ENCODE peak calls at places on chromosomes 12 and 14, in four cellular contexts. One of them, this sample, is unnamed.
A peak's percentile ranks its signal among the peaks of the same experiment; 100 is the strongest.

GRCh38 chr12:14910090-14910915 is 24.6 kb upstream of the MGP start:
- DNase-seq in kidney: no peak
- DNase-seq in A549: no peak
- DNase-seq in AG04450: no peak
- DNase-seq in this sample: no peak

GRCh38 chr14:103312006-103312635 is 21.9 kb upstream of the EIF5 start:
- DNase-seq in kidney: no peak
- DNase-seq in A549: no peak
- DNase-seq in AG04450: no peak
- DNase-seq in this sample: peak; percentile 56

GRCh38 chr14:53567236-53567785 is 389.3 kb downstream of the BMP4 start:
- DNase-seq in kidney: no peak
- DNase-seq in A549: no peak
- DNase-seq in AG04450: no peak
- DNase-seq in this sample: no peak

GRCh38 chr12:27163048-27163715 is 80.8 kb upstream of the C12orf71 start:
- DNase-seq in kidney: no peak
- DNase-seq in A549: no peak
- DNase-seq in AG04450: no peak
- DNase-seq in this sample: no peak

GRCh38 chr12:123749355-123749754 is 12.7 kb upstream of the DNAH10 start:
- DNase-seq in kidney: no peak
- DNase-seq in A549: no peak
- DNase-seq in AG04450: no peak
- DNase-seq in this sample: no peak

GRCh38 chr12:19759229-19759628 is 319.9 kb downstream of the AEBP2 start:
- DNase-seq in kidney: no peak
- DNase-seq in A549: peak; percentile 29
- DNase-seq in AG04450: peak; percentile 34
- DNase-seq in this sample: no peak

GRCh38 chr12:108468149-108468968 is 46.7 kb upstream of the FICD start:
- DNase-seq in kidney: no peak
- DNase-seq in A549: no peak
- DNase-seq in AG04450: no peak
- DNase-seq in this sample: no peak

GRCh38 chr12:6372403-6373003 is 2.9 kb downstream of the SCNN1A start:
- DNase-seq in kidney: peak; percentile 86
- DNase-seq in A549: peak; percentile 94
- DNase-seq in AG04450: no peak
- DNase-seq in this sample: peak; percentile 48

GRCh38 chr12:63838411-63838810 is 6.1 kb upstream of the SRGAP1 start:
- DNase-seq in kidney: no peak
- DNase-seq in A549: no peak
- DNase-seq in AG04450: no peak
- DNase-seq in this sample: no peak

GRCh38 chr12:120468271-120468845 is 1.2 kb downstream of the SRSF9 start:
- DNase-seq in kidney: no peak
- DNase-seq in A549: peak; percentile 55
- DNase-seq in AG04450: no peak
- DNase-seq in this sample: peak; percentile 31

GRCh38 chr14:68779761-68780323 is 13.0 kb downstream of the ZFP36L1 start:
- DNase-seq in kidney: no peak
- DNase-seq in A549: peak; percentile 76
- DNase-seq in AG04450: no peak
- DNase-seq in this sample: peak; percentile 25

GRCh38 chr12:47954058-47954457 is 9.3 kb upstream of the TMEM106C start:
- DNase-seq in kidney: no peak
- DNase-seq in A549: no peak
- DNase-seq in AG04450: no peak
- DNase-seq in this sample: no peak

GRCh38 chr12:108140501-108140900 is 11.4 kb downstream of the WSCD2 start:
- DNase-seq in kidney: no peak
- DNase-seq in A549: no peak
- DNase-seq in AG04450: no peak
- DNase-seq in this sample: no peak

GRCh38 chr14:92613008-92613658 is 99.6 kb downstream of the RIN3 start:
- DNase-seq in kidney: no peak
- DNase-seq in A549: peak; percentile 47
- DNase-seq in AG04450: no peak
- DNase-seq in this sample: no peak

GRCh38 chr14:51653096-51653814 is 1.5 kb downstream of the FRMD6 start:
- DNase-seq in kidney: no peak
- DNase-seq in A549: peak; percentile 58
- DNase-seq in AG04450: no peak
- DNase-seq in this sample: no peak

GRCh38 chr12:47903927-47904646 is 707 bp downstream of the VDR start:
- DNase-seq in kidney: peak; percentile 84
- DNase-seq in A549: peak; percentile 25
- DNase-seq in AG04450: peak; percentile 43
- DNase-seq in this sample: peak; percentile 80

GRCh38 chr14:32009221-32009620 is 67.9 kb upstream of the ARHGAP5 start:
- DNase-seq in kidney: no peak
- DNase-seq in A549: no peak
- DNase-seq in AG04450: no peak
- DNase-seq in this sample: no peak

GRCh38 chr12:52225752-52226151 is 7.3 kb upstream of the KRT7 start:
- DNase-seq in kidney: peak; percentile 7
- DNase-seq in A549: no peak
- DNase-seq in AG04450: no peak
- DNase-seq in this sample: no peak

GRCh38 chr12:131105351-131105735 is 151.6 kb downstream of the ADGRD1 start:
- DNase-seq in kidney: no peak
- DNase-seq in A549: no peak
- DNase-seq in AG04450: no peak
- DNase-seq in this sample: peak; percentile 50

GRCh38 chr12:110816761-110817160 is 30.0 kb upstream of the CCDC63 start:
- DNase-seq in kidney: no peak
- DNase-seq in A549: no peak
- DNase-seq in AG04450: no peak
- DNase-seq in this sample: no peak

GRCh38 chr12:16606201-16606849 is 363 bp upstream of the LMO3 start:
- DNase-seq in kidney: peak; percentile 44
- DNase-seq in A549: no peak
- DNase-seq in AG04450: no peak
- DNase-seq in this sample: peak; percentile 54

GRCh38 chr12:57853864-57854556 is 7.5 kb upstream of the CTDSP2 start:
- DNase-seq in kidney: no peak
- DNase-seq in A549: no peak
- DNase-seq in AG04450: no peak
- DNase-seq in this sample: no peak

GRCh38 chr12:92426346-92426745 is 276.4 kb upstream of the PLEKHG7 start:
- DNase-seq in kidney: no peak
- DNase-seq in A549: no peak
- DNase-seq in AG04450: no peak
- DNase-seq in this sample: no peak

GRCh38 chr12:56805282-56805855 is 42.2 kb downstream of the HSD17B6 start:
- DNase-seq in kidney: no peak
- DNase-seq in A549: no peak
- DNase-seq in AG04450: no peak
- DNase-seq in this sample: no peak

GRCh38 chr14:90788031-90788430 is 28.2 kb downstream of the TTC7B start:
- DNase-seq in kidney: peak; percentile 48
- DNase-seq in A549: no peak
- DNase-seq in AG04450: no peak
- DNase-seq in this sample: no peak

GRCh38 chr14:102517412-102518062 is 8.0 kb upstream of the ANKRD9 start:
- DNase-seq in kidney: peak; percentile 82
- DNase-seq in A549: no peak
- DNase-seq in AG04450: no peak
- DNase-seq in this sample: no peak

GRCh38 chr12:118360785-118361404 is 11.8 kb downstream of the TAOK3 start:
- DNase-seq in kidney: no peak
- DNase-seq in A549: peak; percentile 26
- DNase-seq in AG04450: no peak
- DNase-seq in this sample: no peak

GRCh38 chr12:131452444-131452860 is 258.4 kb upstream of the SFSWAP start:
- DNase-seq in kidney: no peak
- DNase-seq in A549: peak; percentile 59
- DNase-seq in AG04450: no peak
- DNase-seq in this sample: no peak

GRCh38 chr12:49059385-49060232 is 985 bp downstream of the KMT2D start:
- DNase-seq in kidney: no peak
- DNase-seq in A549: peak; percentile 34
- DNase-seq in AG04450: no peak
- DNase-seq in this sample: no peak

GRCh38 chr12:77751939-77752338 is 78.8 kb upstream of the NAV3 start:
- DNase-seq in kidney: no peak
- DNase-seq in A549: no peak
- DNase-seq in AG04450: no peak
- DNase-seq in this sample: no peak

GRCh38 chr12:57750561-57751431 is 1.3 kb downstream of the CDK4 start:
- DNase-seq in kidney: peak; percentile 61
- DNase-seq in A549: no peak
- DNase-seq in AG04450: no peak
- DNase-seq in this sample: no peak

GRCh38 chr14:102772781-102773570 is 4.3 kb upstream of the TRAF3 start:
- DNase-seq in kidney: peak; percentile 50
- DNase-seq in A549: peak; percentile 51
- DNase-seq in AG04450: no peak
- DNase-seq in this sample: no peak

GRCh38 chr12:80838024-80838658 is 99.6 kb downstream of the LIN7A start:
- DNase-seq in kidney: no peak
- DNase-seq in A549: no peak
- DNase-seq in AG04450: no peak
- DNase-seq in this sample: no peak

GRCh38 chr14:59507063-59507751 is 22.9 kb downstream of the JKAMP start:
- DNase-seq in kidney: no peak
- DNase-seq in A549: peak; percentile 63
- DNase-seq in AG04450: peak; percentile 26
- DNase-seq in this sample: peak; percentile 76
- TF ChIP-seq CTCF in kidney: peak; percentile 70
- TF ChIP-seq CTCF in A549: peak; percentile 57
- TF ChIP-seq CTCF in AG04450: peak; percentile 99
- TF ChIP-seq CTCF in this sample: peak; percentile 89

GRCh38 chr12:104942075-104942474 is 16.0 kb downstream of the SLC41A2 start:
- DNase-seq in kidney: no peak
- DNase-seq in A549: no peak
- DNase-seq in AG04450: no peak
- DNase-seq in this sample: no peak
- H3K27ac ChIP-seq in kidney: no peak overlapping the region
- H3K27ac ChIP-seq in A549: no peak overlapping the region
- H3K27ac ChIP-seq in AG04450: no peak overlapping the region
- H3K27ac ChIP-seq in this sample: no peak overlapping the region

GRCh38 chr14:67623114-67623513 is 3.4 kb downstream of the ARG2 start:
- DNase-seq in kidney: no peak
- DNase-seq in A549: no peak
- DNase-seq in AG04450: no peak
- DNase-seq in this sample: no peak

GRCh38 chr14:67620217-67620789 is 583 bp downstream of the ARG2 start:
- DNase-seq in kidney: peak; percentile 74
- DNase-seq in A549: no peak
- DNase-seq in AG04450: no peak
- DNase-seq in this sample: no peak

GRCh38 chr14:67618617-67619063 is 1.1 kb upstream of the ARG2 start:
- DNase-seq in kidney: no peak
- DNase-seq in A549: peak; percentile 76
- DNase-seq in AG04450: peak; percentile 43
- DNase-seq in this sample: no peak

GRCh38 chr14:67622675-67623074 is 3.0 kb downstream of the ARG2 start:
- DNase-seq in kidney: no peak
- DNase-seq in A549: peak; percentile 36
- DNase-seq in AG04450: no peak
- DNase-seq in this sample: peak; percentile 69

GRCh38 chr14:67619446-67620216 is at the start of gene ARG2:
- DNase-seq in kidney: peak; percentile 100
- DNase-seq in A549: peak; percentile 96
- DNase-seq in AG04450: peak; percentile 61
- DNase-seq in this sample: peak; percentile 99
- TF ChIP-seq CTCF in kidney: peak; percentile 17
- TF ChIP-seq CTCF in A549: no peak
- TF ChIP-seq CTCF in AG04450: no peak
- TF ChIP-seq CTCF in this sample: no peak

GRCh38 chr14:35414365-35414764 is 9.8 kb upstream of the NFKBIA start:
- DNase-seq in kidney: no peak
- DNase-seq in A549: no peak
- DNase-seq in AG04450: no peak
- DNase-seq in this sample: no peak
- H3K27ac ChIP-seq in kidney: peak overlapping the region; percentile 28
- H3K27ac ChIP-seq in A549: peak overlapping the region; percentile 45
- H3K27ac ChIP-seq in AG04450: no peak overlapping the region
- H3K27ac ChIP-seq in this sample: peak overlapping the region; percentile 23

GRCh38 chr12:30725739-30726138 is 29.0 kb downstream of the CAPRIN2 start:
- DNase-seq in kidney: no peak
- DNase-seq in A549: peak; percentile 47
- DNase-seq in AG04450: peak; percentile 21
- DNase-seq in this sample: no peak
- TF ChIP-seq CTCF in kidney: no peak
- TF ChIP-seq CTCF in A549: no peak
- TF ChIP-seq CTCF in AG04450: no peak
- TF ChIP-seq CTCF in this sample: no peak